ENCODE peak calls at places on chromosome 22, in five cellular contexts. H is GM23338, Y is neural progenitor cell, T is MM.1S, Z is GM23248. P is an unnamed sample.

GRCh38 chr22:36350751-36351594 is 36.8 kb downstream of the MYH9 start:
- DNase-seq in H (no peak), Y (no peak), Z (peak), T (no peak), P (peak)

GRCh38 chr22:19058713-19059451 is 63.3 kb downstream of the DGCR2 start:
- DNase-seq in Y (no peak), H (no peak), Z (no peak), T (no peak), P (no peak)

GRCh38 chr22:30210235-30210831 is 36.2 kb downstream of the LIF start:
- DNase-seq in Y (peak), T (no peak), Z (no peak), H (no peak), P (peak)

GRCh38 chr22:41833369-41834004 is 582 bp downstream of the SREBF2 start:
- DNase-seq in Y (peak), H (peak), T (peak), Z (peak), P (peak)

GRCh38 chr22:47847281-47847890 is 1084.9 kb downstream of the TBC1D22A start:
- DNase-seq in T (no peak), Y (no peak), H (no peak), Z (no peak), P (no peak)

GRCh38 chr22:48379371-48379770 is 1448.3 kb downstream of the BRD1 start:
- DNase-seq in Z (no peak), H (no peak), Y (no peak), T (no peak), P (no peak)

GRCh38 chr22:48488611-48489456 is 1338.8 kb downstream of the BRD1 start:
- DNase-seq in Y (peak), H (peak), T (peak), Z (peak), P (peak)

GRCh38 chr22:49211176-49211575 is 616.5 kb downstream of the BRD1 start:
- DNase-seq in T (no peak), H (no peak), Y (no peak), Z (no peak), P (no peak)

GRCh38 chr22:17369553-17370035 is 334 bp downstream of the CECR2 start:
- DNase-seq in Z (peak), T (peak), Y (peak), H (peak), P (peak)

GRCh38 chr22:48359613-48359965 is 1468.1 kb downstream of the BRD1 start:
- DNase-seq in Z (no peak), Y (no peak), T (no peak), H (no peak), P (no peak)

GRCh38 chr22:29216873-29217666 is 11.4 kb downstream of the EMID1 start:
- DNase-seq in H (no peak), Z (peak), Y (no peak), T (no peak), P (peak)

GRCh38 chr22:42317691-42318547 is 47.5 kb upstream of the TCF20 start:
- DNase-seq in T (no peak), H (peak), Y (no peak), Z (no peak), P (no peak)

GRCh38 chr22:50550395-50550794 is 4.7 kb downstream of the KLHDC7B start:
- DNase-seq in H (no peak), T (no peak), Y (no peak), Z (no peak), P (no peak)

GRCh38 chr22:43398246-43398645 is 13.6 kb upstream of the MPPED1 start:
- DNase-seq in Z (no peak), Y (no peak), T (no peak), H (no peak), P (no peak)

GRCh38 chr22:42582987-42583386 is 29.2 kb downstream of the SERHL2 start:
- DNase-seq in H (no peak), Y (no peak), T (no peak), Z (no peak), P (no peak)

GRCh38 chr22:49614966-49615965 is 212.4 kb downstream of the BRD1 start:
- DNase-seq in T (no peak), H (no peak), Z (no peak), Y (no peak), P (no peak)

GRCh38 chr22:25747245-25747944 is 5.4 kb downstream of the MYO18B start:
- DNase-seq in Z (peak), H (no peak), Y (no peak), T (no peak), P (peak)

GRCh38 chr22:39530692-39531331 is 1.7 kb downstream of the RPS19BP1 start:
- DNase-seq in T (peak), H (peak), Z (peak), Y (peak), P (peak)

GRCh38 chr22:23035557-23036277 is 34.6 kb upstream of the GNAZ start:
- DNase-seq in Z (no peak), Y (no peak), H (no peak), T (peak), P (no peak)

GRCh38 chr22:49010086-49010863 is 817.4 kb downstream of the BRD1 start:
- DNase-seq in Z (no peak), T (no peak), Y (no peak), H (no peak), P (no peak)

GRCh38 chr22:42561856-42562255 is 8.1 kb downstream of the SERHL2 start:
- DNase-seq in T (no peak), Y (no peak), Z (no peak), H (no peak), P (no peak)

DNA sequence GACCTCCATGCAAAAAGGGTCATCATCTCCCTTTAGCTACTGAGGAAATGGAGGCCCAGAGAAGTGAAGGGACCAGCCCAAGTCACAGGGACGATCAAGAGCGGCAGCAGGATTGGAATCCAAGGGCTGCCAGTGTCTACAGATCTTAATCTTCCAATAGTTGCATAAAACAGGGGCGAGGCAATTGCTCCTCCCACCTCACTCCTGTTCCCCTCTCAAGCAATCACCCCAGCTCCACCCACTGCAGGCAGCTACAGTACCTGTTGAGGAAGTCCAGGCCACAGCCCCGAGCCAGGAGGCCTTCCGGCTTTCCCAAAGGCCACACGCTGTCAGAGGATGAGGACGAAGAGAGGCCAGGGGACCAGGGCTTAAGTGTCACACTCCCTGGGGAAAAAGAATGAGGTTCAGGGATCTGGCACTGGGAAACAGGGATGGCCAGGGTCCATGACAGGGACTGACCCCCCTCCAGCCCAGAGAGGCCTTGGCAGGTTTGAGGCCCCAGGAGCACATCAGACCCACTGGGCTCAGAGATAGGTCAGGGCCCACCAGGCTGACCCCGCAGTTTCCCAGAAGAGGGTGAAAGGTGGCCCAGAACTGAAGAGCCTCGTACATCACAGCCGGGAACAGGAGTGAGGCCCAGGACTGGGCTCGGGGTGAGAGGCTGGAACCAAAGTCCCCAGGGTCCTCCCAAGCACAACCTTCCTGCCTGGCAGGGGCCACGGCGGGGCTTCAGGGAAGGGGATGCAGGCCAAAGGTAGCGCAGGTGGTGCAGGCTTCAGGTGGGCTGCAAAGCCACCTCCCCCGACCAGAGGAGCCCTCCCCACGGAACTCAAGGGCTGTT is 16.4 kb upstream of the MFNG start:
- DNase-seq in Y (no peak), H (no peak), T (no peak), Z (no peak), P (peak)
- TF ChIP-seq EZH2phosphoT487 in Y (no peak), H (no peak), T (no peak), Z (no peak), P (no peak)

GRCh38 chr22:24411256-24412004 is 16.0 kb upstream of the ADORA2A start:
- DNase-seq in T (no peak), Z (no peak), H (no peak), Y (no peak), P (no peak)
- TF ChIP-seq EZH2 in T (no peak), Z (no peak), H (no peak), Y (no peak), P (no peak)

GRCh38 chr22:44597616-44598015 is 99.6 kb upstream of the RTL6 start:
- DNase-seq in Y (peak), Z (peak), T (no peak), H (peak), P (peak)
- TF ChIP-seq EZH2phosphoT487 in Y (no peak), Z (no peak), T (no peak), H (no peak), P (no peak)

DNA sequence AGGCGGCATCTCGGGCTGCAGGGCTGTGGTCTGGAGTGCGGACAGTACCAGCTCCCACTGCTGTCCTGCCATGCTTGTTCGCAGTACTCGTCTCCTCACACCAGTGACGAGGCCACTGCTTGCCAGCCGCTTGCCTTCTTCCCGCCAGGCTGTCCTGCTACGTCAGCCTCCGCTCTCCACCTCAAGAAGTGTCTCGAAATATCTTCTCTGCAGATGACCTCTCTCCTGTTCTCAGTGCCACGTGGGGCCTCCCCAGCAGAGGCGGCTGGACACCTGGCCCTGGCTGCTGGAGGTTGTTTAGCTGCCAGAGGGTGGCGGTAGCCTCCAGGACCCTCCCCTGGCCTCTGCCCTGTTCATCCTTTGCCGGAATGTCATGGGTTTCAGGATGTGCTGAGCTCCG is 3.1 kb upstream of the CCDC188 start:
- DNase-seq in Z (peak), Y (peak), T (no peak), H (peak), P (no peak)
- TF ChIP-seq EZH2 in Z (no peak), Y (no peak), T (no peak), H (no peak), P (no peak)

GRCh38 chr22:46137218-46137766 is 13.0 kb upstream of the PPARA start:
- DNase-seq in H (no peak), T (no peak), Z (no peak), Y (no peak), P (no peak)

GRCh38 chr22:46140989-46141928 is 9.1 kb upstream of the PPARA start:
- DNase-seq in H (no peak), Z (no peak), Y (no peak), T (peak), P (no peak)

GRCh38 chr22:46138058-46138797 is 12.1 kb upstream of the PPARA start:
- DNase-seq in Z (no peak), H (no peak), T (no peak), Y (no peak), P (no peak)

GRCh38 chr22:46142548-46143490 is 7.5 kb upstream of the PPARA start:
- DNase-seq in T (no peak), H (no peak), Z (no peak), Y (no peak), P (no peak)

DNA sequence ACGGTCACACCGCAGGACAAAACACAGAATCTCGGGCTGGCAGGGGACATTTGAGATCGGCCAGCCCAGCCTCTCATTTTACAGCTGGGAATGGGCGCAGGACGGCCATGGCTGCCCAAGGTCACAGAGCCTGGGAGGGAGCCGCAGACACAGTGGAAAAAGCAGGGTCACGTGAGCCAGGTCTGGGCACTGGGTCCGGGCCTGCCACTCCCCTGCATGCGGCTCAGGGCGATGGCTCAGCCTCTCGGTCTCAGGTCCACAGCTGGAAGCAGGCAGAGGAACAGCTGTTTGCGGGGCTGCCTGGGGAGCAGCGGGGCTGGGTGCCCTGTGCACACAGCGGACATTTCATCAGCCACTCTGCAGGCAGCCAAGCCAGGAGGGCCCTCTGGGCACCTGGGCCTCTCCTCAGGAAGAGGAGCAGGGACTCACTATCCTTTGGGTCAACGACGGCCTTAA is 10.4 kb upstream of the PPARA start:
- DNase-seq in Z (no peak), Y (no peak), T (no peak), H (no peak), P (no peak)
- TF ChIP-seq EZH2phosphoT487 in Z (no peak), Y (no peak), T (no peak), H (no peak), P (no peak)

GRCh38 chr22:34776827-34777226 is 289.1 kb upstream of the ISX start:
- DNase-seq in T (no peak), Y (no peak), Z (no peak), H (no peak), P (no peak)
- TF ChIP-seq EZH2 in T (no peak), Y (no peak), Z (no peak), H (no peak), P (no peak)

GRCh38 chr22:31919730-31920129 is 24.6 kb upstream of the YWHAH start:
- DNase-seq in T (no peak), Y (no peak), H (no peak), Z (no peak), P (no peak)

GRCh38 chr22:31920306-31920705 is 24.0 kb upstream of the YWHAH start:
- DNase-seq in T (no peak), H (no peak), Z (no peak), Y (no peak), P (no peak)

GRCh38 chr22:31915499-31916065 is 28.8 kb upstream of the YWHAH start:
- DNase-seq in T (no peak), Z (no peak), H (no peak), Y (no peak), P (no peak)

GRCh38 chr22:31921106-31921505 is 23.2 kb upstream of the YWHAH start:
- DNase-seq in T (no peak), Z (no peak), Y (no peak), H (no peak), P (no peak)

GRCh38 chr22:31917227-31917921 is 27.0 kb upstream of the YWHAH start:
- DNase-seq in H (no peak), Y (no peak), T (no peak), Z (no peak), P (no peak)
- TF ChIP-seq EZH2phosphoT487 in H (no peak), Y (no peak), T (no peak), Z (no peak), P (no peak)